ENCODE peak calls at places on chromosomes 1 and 21, in four cellular contexts. One of them, this sample, is unnamed.
A peak's percentile ranks its signal among the peaks of the same experiment; 100 is the strongest.

GRCh38 chr1:157116735-157117103 is 17.1 kb upstream of the ETV3L start:
- DNase-seq in CD4-positive, alpha-beta memory T cell: no peak
- DNase-seq in adrenal gland: no peak
- DNase-seq in lower lobe of right lung: no peak
- DNase-seq in this sample: no peak

GRCh38 chr1:18557621-18558465 is 72.8 kb upstream of the PAX7 start:
- DNase-seq in CD4-positive, alpha-beta memory T cell: no peak
- DNase-seq in adrenal gland: peak; percentile 24
- DNase-seq in lower lobe of right lung: peak; percentile 55
- DNase-seq in this sample: no peak

GRCh38 chr1:179061360-179062282 is 20.2 kb upstream of the TOR3A start:
- DNase-seq in CD4-positive, alpha-beta memory T cell: no peak
- DNase-seq in adrenal gland: no peak
- DNase-seq in lower lobe of right lung: no peak
- DNase-seq in this sample: no peak

GRCh38 chr1:53619811-53620619 is 118.9 kb downstream of the GLIS1 start:
- DNase-seq in CD4-positive, alpha-beta memory T cell: no peak
- DNase-seq in adrenal gland: no peak
- DNase-seq in lower lobe of right lung: no peak
- DNase-seq in this sample: no peak

GRCh38 chr21:27776925-27777553 is 810.2 kb upstream of the ADAMTS5 start:
- DNase-seq in CD4-positive, alpha-beta memory T cell: no peak
- DNase-seq in adrenal gland: no peak
- DNase-seq in lower lobe of right lung: no peak
- DNase-seq in this sample: peak; percentile 22

GRCh38 chr1:30848130-30848529 is 60.4 kb downstream of the SDC3 start:
- DNase-seq in CD4-positive, alpha-beta memory T cell: no peak
- DNase-seq in adrenal gland: no peak
- DNase-seq in lower lobe of right lung: no peak
- DNase-seq in this sample: no peak

GRCh38 chr1:156476501-156477298 is 23.9 kb downstream of the MEF2D start:
- DNase-seq in CD4-positive, alpha-beta memory T cell: no peak
- DNase-seq in adrenal gland: no peak
- DNase-seq in lower lobe of right lung: no peak
- DNase-seq in this sample: peak; percentile 76

GRCh38 chr1:237062976-237063375 is 21.0 kb downstream of the RYR2 start:
- DNase-seq in CD4-positive, alpha-beta memory T cell: no peak
- DNase-seq in adrenal gland: no peak
- DNase-seq in lower lobe of right lung: no peak
- DNase-seq in this sample: no peak

GRCh38 chr1:58968360-58968952 is 184.6 kb upstream of the JUN start:
- DNase-seq in CD4-positive, alpha-beta memory T cell: peak; percentile 37
- DNase-seq in adrenal gland: peak; percentile 85
- DNase-seq in lower lobe of right lung: peak; percentile 63
- DNase-seq in this sample: peak; percentile 90

GRCh38 chr1:46816930-46817329 is 18.1 kb downstream of the CYP4B1 start:
- DNase-seq in CD4-positive, alpha-beta memory T cell: no peak
- DNase-seq in adrenal gland: no peak
- DNase-seq in lower lobe of right lung: no peak
- DNase-seq in this sample: no peak

GRCh38 chr1:208510192-208510952 is 266.2 kb upstream of the PLXNA2 start:
- DNase-seq in CD4-positive, alpha-beta memory T cell: no peak
- DNase-seq in adrenal gland: no peak
- DNase-seq in lower lobe of right lung: no peak
- DNase-seq in this sample: no peak

GRCh38 chr1:185646202-185646683 is 87.9 kb upstream of the HMCN1 start:
- DNase-seq in CD4-positive, alpha-beta memory T cell: no peak
- DNase-seq in adrenal gland: peak; percentile 77
- DNase-seq in lower lobe of right lung: no peak
- DNase-seq in this sample: peak; percentile 54

DNA sequence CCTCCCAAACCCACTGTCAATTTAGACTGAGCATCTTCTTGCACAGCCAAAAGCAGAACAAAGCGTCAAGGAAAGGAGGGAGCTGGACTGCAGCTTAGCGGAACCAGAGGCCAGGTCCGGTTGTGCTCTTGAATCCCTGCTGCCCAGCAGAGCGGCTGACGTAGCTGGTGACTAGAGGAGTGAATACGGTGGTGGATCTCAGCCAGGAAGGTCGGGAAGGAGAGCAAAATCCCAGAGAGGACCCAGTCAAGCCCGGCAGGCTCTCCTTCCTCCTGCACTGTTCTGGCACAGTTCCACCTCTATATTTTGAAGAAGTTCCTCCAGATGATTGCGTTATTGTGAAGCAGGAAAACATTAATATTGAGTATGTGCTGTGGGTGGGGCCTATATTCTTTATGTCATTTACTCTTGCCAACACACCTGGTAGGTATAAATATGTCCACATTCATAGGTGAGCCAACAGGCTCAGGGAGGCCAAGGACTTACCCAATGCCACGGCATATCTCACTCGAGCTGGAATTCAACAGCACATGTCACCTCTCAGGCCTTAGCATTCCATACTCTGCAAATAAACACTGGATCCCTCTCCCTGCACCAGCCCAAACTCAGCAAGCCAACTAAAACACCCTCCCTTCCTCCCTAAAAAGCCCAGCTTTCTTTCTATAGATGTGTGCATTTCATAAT is 23.6 kb upstream of the ABCB10 start:
- DNase-seq in CD4-positive, alpha-beta memory T cell: no peak
- DNase-seq in adrenal gland: peak; percentile 44
- DNase-seq in lower lobe of right lung: peak; percentile 62
- DNase-seq in this sample: no peak
- H3K4me3 ChIP-seq in CD4-positive, alpha-beta memory T cell: no peak overlapping the region
- H3K4me3 ChIP-seq in adrenal gland: no peak overlapping the region
- H3K4me3 ChIP-seq in lower lobe of right lung: peak overlapping the region; percentile 26
- H3K4me3 ChIP-seq in this sample: no peak overlapping the region

DNA sequence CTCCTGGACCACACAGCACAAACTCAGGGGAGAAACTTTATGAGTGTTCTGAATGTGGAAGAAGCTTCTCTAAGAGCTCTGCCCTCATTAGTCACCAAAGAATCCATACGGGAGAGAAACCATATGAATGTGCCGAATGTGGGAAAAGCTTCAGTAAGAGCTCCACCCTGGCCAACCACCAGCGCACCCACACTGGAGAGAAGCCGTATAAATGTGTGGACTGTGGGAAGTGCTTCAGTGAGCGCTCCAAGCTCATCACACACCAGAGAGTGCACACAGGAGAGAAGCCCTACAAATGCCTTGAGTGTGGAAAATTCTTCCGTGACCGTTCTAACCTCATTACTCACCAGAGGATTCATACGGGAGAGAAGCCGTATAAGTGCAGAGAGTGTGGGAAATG is 22.5 kb downstream of the ZSCAN20 start:
- DNase-seq in CD4-positive, alpha-beta memory T cell: no peak
- DNase-seq in adrenal gland: no peak
- DNase-seq in lower lobe of right lung: no peak
- DNase-seq in this sample: no peak
- H3K4me3 ChIP-seq in CD4-positive, alpha-beta memory T cell: no peak overlapping the region
- H3K4me3 ChIP-seq in adrenal gland: no peak overlapping the region
- H3K4me3 ChIP-seq in lower lobe of right lung: no peak overlapping the region
- H3K4me3 ChIP-seq in this sample: no peak overlapping the region

DNA sequence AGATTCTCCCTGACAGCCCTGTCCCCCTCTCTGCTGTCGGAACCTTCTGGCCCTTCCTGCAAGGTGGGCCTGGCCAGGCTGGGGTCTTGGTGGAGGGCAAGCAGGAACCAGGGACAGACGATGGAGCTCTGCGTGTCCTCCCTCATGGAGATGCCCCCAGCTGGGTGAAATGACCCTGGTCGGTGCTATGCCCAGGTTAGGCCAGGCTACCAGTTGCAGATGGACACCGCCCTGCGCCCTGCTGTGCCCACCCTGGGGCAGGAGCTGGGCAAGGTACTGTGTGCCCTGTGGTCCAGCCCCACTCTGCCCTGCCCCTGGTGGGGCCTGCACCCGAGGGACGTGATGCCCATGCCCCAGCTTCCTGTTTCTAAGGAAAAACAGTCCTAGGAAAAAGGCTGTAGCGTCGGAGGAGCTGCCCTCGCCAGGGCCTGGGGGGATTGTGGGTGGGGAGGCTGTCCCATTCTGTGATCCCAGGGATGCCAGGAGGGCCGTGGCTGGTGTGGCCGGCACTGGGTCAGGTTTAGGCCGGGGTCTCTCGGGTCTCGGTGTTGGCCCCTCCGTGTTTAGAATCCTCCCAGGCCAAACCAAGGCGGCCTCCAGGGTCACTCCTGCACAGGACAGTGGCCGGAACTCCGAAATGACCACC is 77.6 kb downstream of the MORN1 start:
- DNase-seq in CD4-positive, alpha-beta memory T cell: no peak
- DNase-seq in adrenal gland: no peak
- DNase-seq in lower lobe of right lung: no peak
- DNase-seq in this sample: no peak
- H3K4me3 ChIP-seq in CD4-positive, alpha-beta memory T cell: no peak overlapping the region
- H3K4me3 ChIP-seq in adrenal gland: no peak overlapping the region
- H3K4me3 ChIP-seq in lower lobe of right lung: peak overlapping the region; percentile 67
- H3K4me3 ChIP-seq in this sample: peak overlapping the region; percentile 30

GRCh38 chr1:108208724-108209404 is 8.7 kb upstream of the SLC25A24 start:
- DNase-seq in CD4-positive, alpha-beta memory T cell: no peak
- DNase-seq in adrenal gland: no peak
- DNase-seq in lower lobe of right lung: no peak
- DNase-seq in this sample: no peak
- H3K4me3 ChIP-seq in CD4-positive, alpha-beta memory T cell: no peak overlapping the region
- H3K4me3 ChIP-seq in adrenal gland: no peak overlapping the region
- H3K4me3 ChIP-seq in lower lobe of right lung: no peak overlapping the region
- H3K4me3 ChIP-seq in this sample: no peak overlapping the region

This sample was measured in uterus.